ENCODE peak calls at places on chromosomes 3 and 15, in eight cellular contexts. G is thyroid gland, C is psoas muscle, D is nephron progenitor cell, N is BE2C, W is progenitor cell of endocrine pancreas, E is glutamatergic neuron, B is lower leg skin. T is an unnamed sample.

GRCh38 chr15:84001655-84002054 is 233.9 kb upstream of the GOLGA6L4 start:
- DNase-seq in G (no peak), C (no peak), D (no peak), N (no peak), W (no peak), E (no peak), B (no peak), T (no peak)

GRCh38 chr15:74320358-74321247 is 46.8 kb downstream of the CYP11A1 start:
- DNase-seq in G (peak; percentile 29), C (peak; percentile 72), D (peak; percentile 81), N (peak; percentile 91), W (no peak), E (peak; percentile 86), B (peak; percentile 90), T (no peak)

GRCh38 chr15:101198820-101199219 is 53.0 kb downstream of the CHSY1 start:
- DNase-seq in G (no peak), C (no peak), D (no peak), N (no peak), W (no peak), E (no peak), B (no peak), T (no peak)

GRCh38 chr15:78811124-78811824 is at the start of gene ADAMTS7:
- DNase-seq in G (peak; percentile 46), C (peak; percentile 83), D (peak; percentile 91), N (peak; percentile 93), W (peak; percentile 84), E (peak; percentile 93), B (peak; percentile 90), T (peak; percentile 73)

GRCh38 chr15:45776772-45777171 is 141.9 kb downstream of the SQOR start:
- DNase-seq in G (no peak), C (no peak), D (no peak), N (no peak), W (no peak), E (no peak), B (no peak), T (no peak)

GRCh38 chr3:43894176-43895049 is 203.7 kb downstream of the ABHD5 start:
- DNase-seq in G (peak; percentile 72), C (peak; percentile 46), D (peak; percentile 81), N (peak; percentile 75), W (peak; percentile 63), E (peak; percentile 61), B (no peak), T (peak; percentile 67)

GRCh38 chr3:136624894-136625815 is 127.0 kb downstream of the STAG1 start:
- DNase-seq in G (peak; percentile 24), C (no peak), D (no peak), N (no peak), W (no peak), E (no peak), B (no peak), T (peak; percentile 20)

GRCh38 chr15:81877533-81878227 is 168.1 kb downstream of the MEX3B start:
- DNase-seq in G (no peak), C (no peak), D (no peak), N (no peak), W (no peak), E (no peak), B (no peak), T (no peak)

GRCh38 chr3:142263126-142263525 is 37.7 kb upstream of the GK5 start:
- DNase-seq in G (no peak), C (no peak), D (no peak), N (no peak), W (no peak), E (no peak), B (no peak), T (no peak)

GRCh38 chr3:29538610-29538958 is 257.7 kb downstream of the RBMS3 start:
- DNase-seq in G (no peak), C (no peak), D (no peak), N (no peak), W (no peak), E (no peak), B (no peak), T (no peak)

GRCh38 chr3:13700889-13701288 is 152.0 kb downstream of the FBLN2 start:
- DNase-seq in G (no peak), C (no peak), D (no peak), N (no peak), W (no peak), E (no peak), B (peak; percentile 62), T (no peak)

GRCh38 chr15:66249623-66250174 is 3.9 kb downstream of the MEGF11 start:
- DNase-seq in G (peak; percentile 51), C (no peak), D (no peak), N (no peak), W (no peak), E (no peak), B (no peak), T (no peak)

GRCh38 chr3:72739521-72740466 is 108.5 kb downstream of the SHQ1 start:
- DNase-seq in G (no peak), C (no peak), D (no peak), N (no peak), W (no peak), E (no peak), B (no peak), T (peak; percentile 23)
- TF ChIP-seq CTCF in G (no peak), C (no peak), D (no peak), N (no peak), W (no peak), E (no peak), B (no peak), T (no peak)

GRCh38 chr15:88487176-88487795 is 19.8 kb downstream of the MRPS11 start:
- DNase-seq in G (no peak), C (no peak), D (no peak), N (no peak), W (no peak), E (no peak), B (no peak), T (no peak)
- TF ChIP-seq CTCF in G (no peak), C (no peak), D (no peak), N (peak; percentile 3), W (no peak), E (no peak), B (no peak), T (no peak)

GRCh38 chr3:32584660-32585059 is 14.0 kb upstream of the DYNC1LI1 start:
- DNase-seq in G (no peak), C (no peak), D (no peak), N (no peak), W (no peak), E (no peak), B (no peak), T (no peak)
- TF ChIP-seq CTCF in G (no peak), C (no peak), D (no peak), N (no peak), W (no peak), E (no peak), B (no peak), T (no peak)

DNA sequence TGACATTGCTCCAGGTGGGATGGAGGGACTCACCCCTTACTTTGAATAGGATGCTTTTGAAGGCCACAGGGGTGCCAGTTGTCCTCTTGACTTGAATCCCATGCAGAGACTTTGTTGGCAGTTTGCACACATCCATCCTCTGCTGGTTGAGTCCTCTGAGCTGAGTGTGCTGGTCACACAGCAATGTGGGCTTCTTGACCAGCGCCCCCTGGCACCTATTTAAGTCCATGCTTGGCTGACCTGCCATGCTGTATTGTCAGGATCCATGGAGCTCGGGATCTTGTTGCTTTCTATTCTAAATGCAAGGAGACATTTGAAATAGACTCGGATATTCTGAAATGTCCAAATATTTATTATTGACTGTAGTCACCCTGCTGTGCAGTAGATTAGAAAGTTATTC is 19.8 kb downstream of the RAB7A start:
- DNase-seq in G (no peak), C (no peak), D (no peak), N (no peak), W (no peak), E (no peak), B (no peak), T (no peak)
- TF ChIP-seq CTCF in G (no peak), C (no peak), D (no peak), N (peak; percentile 12), W (no peak), E (no peak), B (no peak), T (no peak)

GRCh38 chr3:74443102-74443501 is 171.4 kb downstream of the CNTN3 start:
- DNase-seq in G (no peak), C (no peak), D (no peak), N (no peak), W (no peak), E (no peak), B (no peak), T (no peak)
- TF ChIP-seq CTCF in G (no peak), C (no peak), D (no peak), N (no peak), W (no peak), E (no peak), B (no peak), T (no peak)

T was measured in adrenal gland.